ENCODE peak calls at places on chromosome 6, in seven cellular contexts. P, Y, D, A, F, Z and L are unnamed samples.

GRCh38 chr6:131694832-131695426 is 6.3 kb downstream of the OR2A4 start:
- DNase-seq in P (no peak), F (peak; percentile 58), A (no peak), D (no peak), Y (no peak), Z (peak; percentile 58), L (peak; percentile 49)

GRCh38 chr6:55652429-55652828 is 73.4 kb upstream of the HMGCLL1 start:
- DNase-seq in Z (no peak), A (no peak), F (no peak), D (no peak), P (no peak), Y (no peak), L (no peak)

GRCh38 chr6:62102387-62102786 is 183.6 kb downstream of the KHDRBS2 start:
- DNase-seq in Y (no peak), Z (no peak), A (no peak), P (no peak), F (no peak), D (no peak), L (no peak)

GRCh38 chr6:115704028-115704427 is 356.7 kb downstream of the FRK start:
- DNase-seq in A (no peak), Y (no peak), F (no peak), Z (no peak), D (no peak), P (no peak), L (no peak)

GRCh38 chr6:22364314-22364713 is 67.5 kb upstream of the PRL start:
- DNase-seq in P (no peak), Y (no peak), Z (peak; percentile 92), D (no peak), A (no peak), F (no peak), L (no peak)

GRCh38 chr6:49978332-49979226 is 9.2 kb upstream of the DEFB113 start:
- DNase-seq in D (peak; percentile 15), F (no peak), A (no peak), P (no peak), Z (no peak), Y (no peak), L (no peak)

GRCh38 chr6:84220809-84221409 is 6.5 kb downstream of the CEP162 start:
- DNase-seq in Z (peak; percentile 36), F (peak; percentile 42), Y (no peak), A (no peak), D (no peak), P (no peak), L (no peak)

GRCh38 chr6:49121970-49122369 is 341.1 kb downstream of the MMUT start:
- DNase-seq in D (no peak), Z (peak; percentile 24), A (no peak), F (no peak), P (no peak), Y (no peak), L (no peak)

GRCh38 chr6:1001655-1002349 is 308.9 kb upstream of the EXOC2 start:
- DNase-seq in Y (no peak), Z (no peak), A (no peak), P (no peak), F (no peak), D (peak; percentile 66), L (no peak)

GRCh38 chr6:89308525-89309400 is 6.3 kb downstream of the GABRR2 start:
- DNase-seq in F (no peak), P (no peak), Y (no peak), A (no peak), D (no peak), Z (no peak), L (no peak)

GRCh38 chr6:4666886-4667513 is 109.2 kb upstream of the CDYL start:
- DNase-seq in Z (no peak), Y (no peak), P (no peak), D (no peak), F (no peak), A (no peak), L (no peak)

GRCh38 chr6:132400641-132401119 is 595 bp downstream of the MOXD1 start:
- DNase-seq in Z (no peak), D (no peak), A (no peak), P (no peak), Y (no peak), F (no peak), L (no peak)

GRCh38 chr6:3011592-3011991 is 11.9 kb downstream of the NQO2 start:
- DNase-seq in A (no peak), P (no peak), Y (no peak), F (no peak), D (no peak), Z (no peak), L (no peak)

GRCh38 chr6:158708239-158708638 is 58.4 kb downstream of the SYTL3 start:
- DNase-seq in F (no peak), P (no peak), A (peak; percentile 76), D (no peak), Y (no peak), Z (no peak), L (no peak)

GRCh38 chr6:155943635-155944034 is 488.0 kb upstream of the NOX3 start:
- DNase-seq in F (no peak), Z (peak; percentile 15), P (no peak), A (no peak), D (no peak), Y (no peak), L (no peak)

GRCh38 chr6:130047440-130047995 is 29.1 kb downstream of the L3MBTL3 start:
- DNase-seq in P (no peak), Z (peak; percentile 1), D (no peak), F (no peak), A (no peak), Y (no peak), L (no peak)

GRCh38 chr6:34272022-34272926 is 23.5 kb upstream of the SMIM29 start:
- DNase-seq in F (no peak), A (no peak), Y (peak; percentile 61), D (no peak), Z (no peak), P (no peak), L (no peak)

GRCh38 chr6:14796974-14797762 is 448.7 kb upstream of the JARID2 start:
- DNase-seq in P (no peak), A (no peak), F (no peak), Z (no peak), D (no peak), Y (no peak), L (no peak)

GRCh38 chr6:112877134-112878100 is 530.3 kb downstream of the RFPL4B start:
- DNase-seq in D (no peak), F (no peak), Z (peak; percentile 31), A (no peak), P (no peak), Y (no peak), L (no peak)

GRCh38 chr6:52840763-52841585 is at the start of gene GSTA5:
- DNase-seq in A (no peak), Y (no peak), P (no peak), Z (no peak), F (no peak), D (no peak), L (no peak)

GRCh38 chr6:46687619-46688097 is at the start of gene TDRD6:
- DNase-seq in Z (no peak), D (peak; percentile 3), A (no peak), P (no peak), F (no peak), Y (no peak), L (no peak)

GRCh38 chr6:78810146-78810545 is 57.2 kb upstream of the IRAK1BP1 start:
- DNase-seq in Y (no peak), Z (peak; percentile 80), D (no peak), A (no peak), P (no peak), F (no peak), L (no peak)

GRCh38 chr6:137233561-137234504 is 14.6 kb upstream of the IFNGR1 start:
- DNase-seq in Y (peak; percentile 61), Z (peak; percentile 91), F (peak; percentile 32), D (no peak), A (no peak), P (no peak), L (no peak)

GRCh38 chr6:157098999-157099398 is 224.3 kb downstream of the TMEM242 start:
- DNase-seq in Y (no peak), D (no peak), F (no peak), Z (no peak), A (no peak), P (no peak), L (no peak)

GRCh38 chr6:119628691-119629621 is 279.4 kb upstream of the MAN1A1 start:
- DNase-seq in F (no peak), P (no peak), A (no peak), Y (no peak), D (no peak), Z (no peak), L (no peak)
- TF ChIP-seq CTCF in F (no peak), P (no peak), A (no peak), Y (no peak), D (no peak), Z (peak; percentile 3), L (peak; percentile 15)

GRCh38 chr6:40504274-40504673 is 82.9 kb downstream of the LRFN2 start:
- DNase-seq in D (no peak), A (no peak), F (no peak), P (no peak), Z (peak; percentile 59), Y (no peak), L (no peak)
- TF ChIP-seq CTCF in D (no peak), A (no peak), F (no peak), P (no peak), Z (no peak), Y (no peak), L (no peak)

DNA sequence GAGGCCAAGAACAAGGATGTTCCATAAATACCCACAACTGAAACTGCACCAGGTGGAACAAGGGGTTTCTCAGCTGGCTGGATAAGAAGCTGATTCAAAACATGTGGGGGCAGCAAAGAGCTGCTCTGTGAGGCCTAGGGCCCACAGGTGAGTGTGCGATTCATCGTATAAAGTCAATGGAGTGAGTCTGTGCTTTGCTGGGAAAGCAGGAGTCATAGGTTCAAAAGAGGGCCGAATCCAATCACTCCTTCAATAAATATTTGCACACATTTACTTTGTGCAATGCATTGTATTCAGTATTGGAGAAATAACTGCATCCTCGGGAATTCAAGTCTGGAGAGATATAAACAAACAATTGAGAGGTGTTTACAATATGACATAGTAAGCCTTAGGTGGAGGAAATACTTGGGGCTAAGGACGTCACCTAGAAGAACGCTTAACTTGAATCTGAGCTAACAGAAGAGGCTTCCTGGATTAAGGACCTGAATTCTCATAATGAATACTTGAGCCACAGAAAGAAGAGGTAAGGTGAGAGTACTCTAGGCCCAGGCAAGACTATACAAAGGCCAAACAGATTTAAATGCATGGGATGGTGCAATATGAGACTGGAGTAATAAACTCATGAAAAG is 83.7 kb upstream of the TMEM30A start:
- DNase-seq in F (no peak), D (no peak), Y (no peak), A (peak; percentile 62), P (no peak), Z (peak; percentile 67), L (peak; percentile 34)
- TF ChIP-seq CTCF in F (no peak), D (peak; percentile 44), Y (no peak), A (peak; percentile 60), P (no peak), Z (peak; percentile 73), L (peak; percentile 75)

DNA sequence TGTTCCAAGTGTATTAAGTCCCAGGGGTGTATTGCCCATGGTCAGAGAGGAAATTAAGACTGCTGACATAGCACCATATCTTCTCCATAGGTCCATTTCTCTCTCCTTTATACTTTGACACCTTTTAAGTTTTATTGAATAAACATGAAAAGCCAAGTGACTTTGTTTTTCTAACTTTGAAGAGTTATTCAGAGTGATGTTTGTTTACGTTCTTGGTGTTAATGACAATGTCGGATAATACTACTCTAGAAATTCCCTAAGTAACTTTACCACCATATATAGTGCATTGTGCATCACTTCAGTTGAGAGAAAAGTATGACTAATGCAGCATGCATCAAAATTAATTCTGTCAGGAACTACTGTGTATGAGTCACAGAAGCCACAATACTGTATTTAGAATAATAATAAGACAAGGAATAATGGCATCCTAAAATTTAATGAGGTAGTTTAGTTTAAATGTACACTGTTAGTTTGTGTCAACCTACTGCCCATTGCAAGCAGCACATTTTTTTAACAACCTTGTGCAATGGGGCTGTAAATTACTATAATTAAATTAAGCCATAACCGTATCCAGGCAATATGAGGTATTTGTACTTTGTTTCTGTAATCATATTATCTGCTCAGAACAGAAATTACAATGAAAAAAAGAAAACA is 474.3 kb upstream of the RNF217 start:
- DNase-seq in D (no peak), F (no peak), A (no peak), Y (no peak), P (no peak), Z (peak; percentile 82), L (no peak)
- TF ChIP-seq CTCF in D (no peak), F (no peak), A (no peak), Y (no peak), P (no peak), Z (no peak), L (no peak)